ENCODE peak calls at places on chromosomes 4 and X, in seven cellular contexts. Q is GM12878, B is HepG2, D is SK-N-SH, I is HCT116, K is H1, A is K562. H is an unnamed sample.

GRCh38 chr4:128286474-128287158 is 997 bp downstream of the PGRMC2 start:
- DNase-seq in Q (no peak), B (peak), D (peak), I (peak), K (no peak), A (peak), H (peak)

GRCh38 chr4:81330018-81330417 is 115.0 kb upstream of the PRKG2 start:
- DNase-seq in Q (no peak), B (no peak), D (no peak), I (no peak), K (no peak), A (no peak), H (no peak)

GRCh38 chrX:42567268-42567667 is 210.7 kb downstream of the PPP1R2C start:
- DNase-seq in Q (no peak), B (no peak), D (no peak), I (no peak), K (no peak), A (no peak), H (no peak)

GRCh38 chr4:48669086-48669485 is 111.0 kb downstream of the FRYL start:
- DNase-seq in Q (no peak), B (no peak), D (no peak), I (no peak), K (no peak), A (no peak), H (no peak)

GRCh38 chr4:137960371-137961050 is 281.6 kb downstream of the SLC7A11 start:
- DNase-seq in Q (no peak), B (no peak), D (no peak), I (no peak), K (no peak), A (no peak), H (no peak)

GRCh38 chr4:25563071-25563564 is 92.5 kb upstream of the SLC34A2 start:
- DNase-seq in Q (no peak), B (no peak), D (no peak), I (no peak), K (no peak), A (no peak), H (peak)

GRCh38 chrX:42117318-42117717 is 194.0 kb upstream of the CASK start:
- DNase-seq in Q (no peak), B (no peak), D (no peak), I (no peak), K (no peak), A (no peak), H (no peak)

GRCh38 chrX:3192835-3193234 is 151.6 kb downstream of the ARSF start:
- DNase-seq in Q (no peak), B (no peak), D (no peak), I (no peak), K (no peak), A (no peak), H (no peak)

GRCh38 chr4:128810331-128810870 is 901 bp downstream of the JADE1 start:
- DNase-seq in Q (no peak), B (peak), D (peak), I (peak), K (no peak), A (peak), H (peak)

GRCh38 chr4:105632599-105632998 is 75.9 kb downstream of the INTS12 start:
- DNase-seq in Q (no peak), B (no peak), D (no peak), I (no peak), K (no peak), A (no peak), H (peak)

GRCh38 chr4:17544831-17545234 is 29.9 kb downstream of the CLRN2 start:
- DNase-seq in Q (no peak), B (peak), D (peak), I (no peak), K (no peak), A (no peak), H (peak)

GRCh38 chr4:11487139-11487538 is 58.4 kb upstream of the HS3ST1 start:
- DNase-seq in Q (no peak), B (no peak), D (no peak), I (no peak), K (no peak), A (no peak), H (no peak)

GRCh38 chr4:3241905-3242304 is 7.1 kb upstream of the MSANTD1 start:
- DNase-seq in Q (no peak), B (no peak), D (no peak), I (no peak), K (no peak), A (peak), H (no peak)

GRCh38 chrX:23435575-23435974 is 100.9 kb downstream of the PTCHD1 start:
- DNase-seq in Q (no peak), B (no peak), D (no peak), I (no peak), K (no peak), A (no peak), H (no peak)

GRCh38 chrX:23436875-23437274 is 102.2 kb downstream of the PTCHD1 start:
- DNase-seq in Q (no peak), B (no peak), D (no peak), I (no peak), K (peak), A (no peak), H (no peak)

GRCh38 chrX:23434356-23434884 is 99.8 kb downstream of the PTCHD1 start:
- DNase-seq in Q (no peak), B (no peak), D (no peak), I (no peak), K (no peak), A (no peak), H (no peak)

GRCh38 chrX:23435108-23435507 is 100.5 kb downstream of the PTCHD1 start:
- DNase-seq in Q (no peak), B (no peak), D (no peak), I (no peak), K (no peak), A (no peak), H (no peak)
- TF ChIP-seq JUND in Q (no peak), B (no peak), D (no peak), I (no peak), K (no peak), A (no peak), H (no peak)

DNA sequence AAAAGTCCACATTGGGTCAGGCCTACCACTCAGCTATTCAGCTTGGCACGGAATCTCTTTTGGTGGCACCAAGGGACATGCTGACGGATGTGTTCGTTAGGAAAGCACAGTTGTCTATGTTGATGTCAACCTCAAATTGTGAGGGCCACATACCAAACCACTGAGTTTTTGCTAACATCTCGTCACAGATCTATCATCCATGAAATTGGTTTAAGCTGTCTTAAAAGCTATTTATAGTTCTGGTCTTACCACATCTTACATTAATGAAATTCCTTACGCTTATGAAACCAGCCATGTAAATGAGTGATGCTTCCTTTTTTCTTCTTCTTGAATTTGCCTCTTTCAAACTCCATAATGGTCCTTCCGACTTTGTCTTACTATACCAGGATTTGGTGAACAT is 101.5 kb downstream of the MGST2 start:
- DNase-seq in Q (no peak), B (no peak), D (no peak), I (no peak), K (no peak), A (no peak), H (no peak)
- TF ChIP-seq JUND in Q (no peak), B (no peak), D (no peak), I (no peak), K (no peak), A (no peak), H (no peak)

GRCh38 chr4:20512053-20512810 is 188.0 kb upstream of the PACRGL start:
- DNase-seq in Q (no peak), B (no peak), D (no peak), I (no peak), K (no peak), A (no peak), H (no peak)
- TF ChIP-seq JUND in Q (no peak), B (no peak), D (no peak), I (no peak), K (no peak), A (no peak), H (no peak)

DNA sequence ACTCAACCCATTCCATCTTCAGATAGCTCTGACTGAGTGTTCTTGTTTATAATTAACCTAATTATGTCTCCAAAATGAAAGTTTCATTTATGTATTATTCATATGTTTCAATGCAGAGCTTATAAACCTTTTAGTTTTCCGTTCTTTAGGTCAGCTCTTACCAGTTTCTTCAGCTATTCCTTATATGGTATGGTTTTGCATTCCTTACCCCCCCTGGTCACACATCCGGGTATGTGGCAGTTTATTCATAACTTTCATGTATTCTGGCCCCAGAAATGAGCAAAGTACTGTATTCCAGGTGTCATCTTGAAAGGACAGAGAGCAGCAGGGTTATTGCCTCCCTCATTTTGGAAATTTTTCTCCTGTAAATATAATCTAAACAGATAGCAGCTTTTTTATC is 16.8 kb upstream of the IGSF1 start:
- DNase-seq in Q (no peak), B (no peak), D (no peak), I (no peak), K (no peak), A (no peak), H (no peak)
- TF ChIP-seq JUND in Q (no peak), B (no peak), D (no peak), I (no peak), K (no peak), A (no peak), H (no peak)

DNA sequence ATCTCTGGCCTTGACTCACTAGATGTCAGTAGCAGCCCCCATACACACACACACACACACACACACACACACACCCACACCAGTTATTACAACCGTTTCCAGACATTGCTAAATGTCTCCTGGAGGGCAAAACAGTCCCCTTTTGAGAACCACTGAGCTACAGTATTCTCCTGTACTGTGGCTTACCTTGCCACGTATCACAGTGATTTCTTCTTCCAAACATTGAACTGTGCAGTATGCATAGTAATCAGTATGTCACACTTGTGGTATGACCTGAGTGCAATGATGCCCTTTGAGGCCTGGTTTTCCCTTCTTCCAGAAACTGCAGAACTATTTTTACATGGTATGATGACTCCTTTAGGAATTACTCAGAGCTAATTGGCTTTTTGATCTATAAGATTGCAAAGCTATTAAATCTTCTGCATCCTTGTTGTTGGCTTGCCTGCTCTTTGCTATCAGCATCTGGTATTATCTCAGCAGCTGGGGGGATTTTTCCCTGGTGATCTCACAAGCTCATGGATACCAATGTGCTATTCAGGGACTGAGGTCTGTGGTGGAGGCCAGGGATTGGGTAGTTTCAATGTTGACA is 3.6 kb upstream of the THOC2 start:
- DNase-seq in Q (no peak), B (no peak), D (peak), I (no peak), K (no peak), A (no peak), H (no peak)
- TF ChIP-seq JUND in Q (no peak), B (no peak), D (no peak), I (no peak), K (no peak), A (no peak), H (no peak)

H was measured in T47D.